ENCODE peak calls at places on chromosomes 5 and 9, in ten cellular contexts. One of them, this sample, is unnamed.

GRCh38 chr9:99112750-99113417 is 8.0 kb downstream of the TGFBR1 start:
- DNase-seq in IMR-90: no peak
- DNase-seq in NB4: no peak
- DNase-seq in ovary: no peak
- DNase-seq in A549: no peak
- DNase-seq in adrenal gland: no peak
- DNase-seq in H1: no peak
- DNase-seq in esophagus squamous epithelium: no peak
- DNase-seq in sigmoid colon: no peak
- DNase-seq in heart left ventricle: no peak
- DNase-seq in this sample: no peak

GRCh38 chr5:151174612-151175101 is 17.1 kb upstream of the ANXA6 start:
- DNase-seq in H1: no peak
- DNase-seq in ovary: peak; percentile 62
- DNase-seq in IMR-90: no peak
- DNase-seq in heart left ventricle: no peak
- DNase-seq in esophagus squamous epithelium: no peak
- DNase-seq in sigmoid colon: no peak
- DNase-seq in adrenal gland: peak; percentile 30
- DNase-seq in NB4: no peak
- DNase-seq in A549: no peak
- DNase-seq in this sample: no peak

GRCh38 chr5:120174089-120174488 is 290.0 kb upstream of the PRR16 start:
- DNase-seq in IMR-90: no peak
- DNase-seq in esophagus squamous epithelium: no peak
- DNase-seq in sigmoid colon: no peak
- DNase-seq in A549: no peak
- DNase-seq in heart left ventricle: no peak
- DNase-seq in H1: no peak
- DNase-seq in adrenal gland: no peak
- DNase-seq in NB4: no peak
- DNase-seq in ovary: no peak
- DNase-seq in this sample: no peak

GRCh38 chr5:127025507-127025906 is 4.9 kb downstream of the MARCHF3 start:
- DNase-seq in H1: no peak
- DNase-seq in adrenal gland: no peak
- DNase-seq in A549: no peak
- DNase-seq in ovary: no peak
- DNase-seq in IMR-90: no peak
- DNase-seq in esophagus squamous epithelium: no peak
- DNase-seq in sigmoid colon: no peak
- DNase-seq in NB4: no peak
- DNase-seq in heart left ventricle: no peak
- DNase-seq in this sample: no peak

GRCh38 chr9:124453586-124454191 is 3.4 kb downstream of the ADGRD2 start:
- DNase-seq in H1: no peak
- DNase-seq in A549: peak; percentile 75
- DNase-seq in sigmoid colon: no peak
- DNase-seq in NB4: no peak
- DNase-seq in esophagus squamous epithelium: no peak
- DNase-seq in ovary: no peak
- DNase-seq in IMR-90: no peak
- DNase-seq in adrenal gland: no peak
- DNase-seq in heart left ventricle: no peak
- DNase-seq in this sample: no peak

GRCh38 chr5:28855631-28856030 is 1817.2 kb upstream of the CDH9 start:
- DNase-seq in esophagus squamous epithelium: no peak
- DNase-seq in adrenal gland: no peak
- DNase-seq in H1: no peak
- DNase-seq in heart left ventricle: no peak
- DNase-seq in A549: no peak
- DNase-seq in NB4: no peak
- DNase-seq in ovary: no peak
- DNase-seq in IMR-90: no peak
- DNase-seq in sigmoid colon: no peak
- DNase-seq in this sample: no peak

GRCh38 chr5:56481147-56481997 is 248.2 kb upstream of the ANKRD55 start:
- DNase-seq in H1: no peak
- DNase-seq in heart left ventricle: peak; percentile 74
- DNase-seq in A549: no peak
- DNase-seq in ovary: peak; percentile 70
- DNase-seq in NB4: peak; percentile 47
- DNase-seq in IMR-90: peak; percentile 54
- DNase-seq in sigmoid colon: peak; percentile 76
- DNase-seq in adrenal gland: peak; percentile 56
- DNase-seq in esophagus squamous epithelium: no peak
- DNase-seq in this sample: no peak

GRCh38 chr9:19136129-19136528 is 8.8 kb upstream of the PLIN2 start:
- DNase-seq in A549: no peak
- DNase-seq in NB4: no peak
- DNase-seq in esophagus squamous epithelium: no peak
- DNase-seq in sigmoid colon: no peak
- DNase-seq in heart left ventricle: no peak
- DNase-seq in IMR-90: no peak
- DNase-seq in ovary: no peak
- DNase-seq in H1: no peak
- DNase-seq in adrenal gland: no peak
- DNase-seq in this sample: no peak

GRCh38 chr9:96859461-96860198 is 5.3 kb upstream of the ZNF782 start:
- DNase-seq in H1: no peak
- DNase-seq in sigmoid colon: no peak
- DNase-seq in NB4: no peak
- DNase-seq in esophagus squamous epithelium: no peak
- DNase-seq in ovary: no peak
- DNase-seq in IMR-90: peak; percentile 76
- DNase-seq in adrenal gland: no peak
- DNase-seq in A549: no peak
- DNase-seq in heart left ventricle: no peak
- DNase-seq in this sample: no peak

GRCh38 chr5:107154598-107154997 is 516.1 kb downstream of the EFNA5 start:
- DNase-seq in NB4: no peak
- DNase-seq in A549: no peak
- DNase-seq in heart left ventricle: no peak
- DNase-seq in IMR-90: no peak
- DNase-seq in H1: no peak
- DNase-seq in sigmoid colon: no peak
- DNase-seq in adrenal gland: no peak
- DNase-seq in esophagus squamous epithelium: no peak
- DNase-seq in ovary: no peak
- DNase-seq in this sample: no peak

GRCh38 chr5:149966901-149967419 is 6.4 kb downstream of the SLC26A2 start:
- DNase-seq in heart left ventricle: no peak
- DNase-seq in sigmoid colon: no peak
- DNase-seq in ovary: no peak
- DNase-seq in adrenal gland: no peak
- DNase-seq in IMR-90: no peak
- DNase-seq in H1: no peak
- DNase-seq in esophagus squamous epithelium: no peak
- DNase-seq in NB4: no peak
- DNase-seq in A549: no peak
- DNase-seq in this sample: no peak

GRCh38 chr9:4048441-4048840 is 251.4 kb downstream of the GLIS3 start:
- DNase-seq in ovary: no peak
- DNase-seq in IMR-90: peak; percentile 64
- DNase-seq in heart left ventricle: no peak
- DNase-seq in H1: no peak
- DNase-seq in A549: peak; percentile 39
- DNase-seq in esophagus squamous epithelium: no peak
- DNase-seq in NB4: peak; percentile 62
- DNase-seq in adrenal gland: no peak
- DNase-seq in sigmoid colon: no peak
- DNase-seq in this sample: no peak

GRCh38 chr9:98411981-98412561 is 156.6 kb upstream of the TBC1D2 start:
- DNase-seq in A549: no peak
- DNase-seq in IMR-90: no peak
- DNase-seq in NB4: no peak
- DNase-seq in heart left ventricle: no peak
- DNase-seq in H1: no peak
- DNase-seq in ovary: no peak
- DNase-seq in esophagus squamous epithelium: no peak
- DNase-seq in sigmoid colon: no peak
- DNase-seq in adrenal gland: no peak
- DNase-seq in this sample: no peak

GRCh38 chr5:43428034-43428712 is 16.0 kb upstream of the CCL28 start:
- DNase-seq in sigmoid colon: no peak
- DNase-seq in heart left ventricle: no peak
- DNase-seq in ovary: no peak
- DNase-seq in esophagus squamous epithelium: no peak
- DNase-seq in H1: no peak
- DNase-seq in adrenal gland: no peak
- DNase-seq in NB4: no peak
- DNase-seq in IMR-90: peak; percentile 43
- DNase-seq in A549: peak; percentile 72
- DNase-seq in this sample: no peak

GRCh38 chr5:162154242-162154641 is 86.7 kb downstream of the GABRG2 start:
- DNase-seq in adrenal gland: no peak
- DNase-seq in H1: no peak
- DNase-seq in heart left ventricle: no peak
- DNase-seq in sigmoid colon: no peak
- DNase-seq in ovary: no peak
- DNase-seq in A549: no peak
- DNase-seq in NB4: no peak
- DNase-seq in esophagus squamous epithelium: no peak
- DNase-seq in IMR-90: no peak
- DNase-seq in this sample: no peak

GRCh38 chr9:98247826-98248657 is 7.4 kb downstream of the TBC1D2 start:
- DNase-seq in H1: no peak
- DNase-seq in esophagus squamous epithelium: no peak
- DNase-seq in NB4: peak; percentile 59
- DNase-seq in A549: no peak
- DNase-seq in sigmoid colon: no peak
- DNase-seq in ovary: no peak
- DNase-seq in adrenal gland: no peak
- DNase-seq in heart left ventricle: no peak
- DNase-seq in IMR-90: no peak
- DNase-seq in this sample: no peak

GRCh38 chr5:78806544-78806943 is 158.0 kb upstream of the LHFPL2 start:
- DNase-seq in sigmoid colon: no peak
- DNase-seq in heart left ventricle: no peak
- DNase-seq in H1: no peak
- DNase-seq in adrenal gland: no peak
- DNase-seq in IMR-90: peak; percentile 94
- DNase-seq in ovary: no peak
- DNase-seq in esophagus squamous epithelium: no peak
- DNase-seq in NB4: no peak
- DNase-seq in A549: no peak
- DNase-seq in this sample: no peak

GRCh38 chr5:135505973-135506372 is 29.8 kb downstream of the NEUROG1 start:
- DNase-seq in H1: no peak
- DNase-seq in IMR-90: peak; percentile 25
- DNase-seq in heart left ventricle: no peak
- DNase-seq in adrenal gland: no peak
- DNase-seq in esophagus squamous epithelium: no peak
- DNase-seq in ovary: no peak
- DNase-seq in A549: no peak
- DNase-seq in sigmoid colon: no peak
- DNase-seq in NB4: no peak
- DNase-seq in this sample: no peak

DNA sequence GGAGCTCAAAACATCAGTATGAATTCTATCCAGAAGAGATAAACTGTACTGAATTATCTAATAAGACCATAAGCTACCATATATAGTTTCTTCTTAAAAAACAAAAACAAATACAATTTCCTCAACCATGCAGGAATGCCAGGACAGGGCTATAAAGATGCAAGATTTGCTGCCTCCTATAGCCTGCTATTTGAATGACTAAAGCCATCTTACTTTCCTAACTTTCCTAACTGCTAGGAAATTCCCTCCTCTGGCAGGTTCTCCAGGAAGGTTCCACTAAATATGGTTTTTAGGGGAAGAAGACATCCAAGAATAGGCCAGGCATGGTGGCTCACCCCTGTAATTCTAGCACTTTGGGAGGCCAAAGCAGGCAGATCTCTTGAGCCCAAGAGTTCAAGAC is 15.1 kb downstream of the KIF27 start:
- DNase-seq in H1: no peak
- DNase-seq in IMR-90: no peak
- DNase-seq in sigmoid colon: no peak
- DNase-seq in ovary: no peak
- DNase-seq in A549: no peak
- DNase-seq in esophagus squamous epithelium: no peak
- DNase-seq in NB4: no peak
- DNase-seq in adrenal gland: no peak
- DNase-seq in heart left ventricle: no peak
- DNase-seq in this sample: no peak
- TF ChIP-seq CTCF in H1: no peak
- TF ChIP-seq CTCF in IMR-90: peak; percentile 19
- TF ChIP-seq CTCF in sigmoid colon: no peak
- TF ChIP-seq CTCF in ovary: no peak
- TF ChIP-seq CTCF in A549: no peak
- TF ChIP-seq CTCF in esophagus squamous epithelium: no peak
- TF ChIP-seq CTCF in NB4: no peak
- TF ChIP-seq CTCF in adrenal gland: no peak
- TF ChIP-seq CTCF in heart left ventricle: no peak
- TF ChIP-seq CTCF in this sample: no peak

GRCh38 chr5:115894342-115894741 is 52.6 kb downstream of the AP3S1 start:
- DNase-seq in sigmoid colon: no peak
- DNase-seq in IMR-90: no peak
- DNase-seq in esophagus squamous epithelium: no peak
- DNase-seq in H1: no peak
- DNase-seq in adrenal gland: no peak
- DNase-seq in NB4: no peak
- DNase-seq in heart left ventricle: no peak
- DNase-seq in ovary: no peak
- DNase-seq in A549: no peak
- DNase-seq in this sample: no peak
- TF ChIP-seq POLR2A in sigmoid colon: no peak
- TF ChIP-seq POLR2A in IMR-90: no peak
- TF ChIP-seq POLR2A in esophagus squamous epithelium: no peak
- TF ChIP-seq POLR2A in H1: no peak
- TF ChIP-seq POLR2A in adrenal gland: no peak
- TF ChIP-seq POLR2A in NB4: no peak
- TF ChIP-seq POLR2A in heart left ventricle: no peak
- TF ChIP-seq POLR2A in ovary: no peak
- TF ChIP-seq POLR2A in A549: no peak
- TF ChIP-seq POLR2A in this sample: no peak

DNA sequence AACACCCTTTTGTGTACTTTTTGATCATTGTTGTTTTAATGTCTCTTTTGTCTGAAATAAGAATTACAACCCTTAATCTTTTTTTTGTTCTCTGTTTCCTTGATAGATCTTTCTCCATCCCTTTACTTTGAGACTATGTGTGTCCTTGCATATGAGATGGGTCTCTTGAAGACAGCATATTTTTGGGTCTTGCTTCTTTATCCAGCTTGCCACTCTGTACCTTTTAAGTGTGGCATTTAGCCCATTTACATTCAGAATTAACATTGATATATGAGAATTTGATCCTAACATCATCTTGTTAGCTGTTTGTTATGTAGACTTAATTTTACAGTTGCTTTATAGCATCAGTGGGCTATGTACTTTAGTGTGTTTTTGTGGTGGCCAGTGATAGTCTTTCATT is 382.5 kb downstream of the MED10 start:
- DNase-seq in IMR-90: no peak
- DNase-seq in adrenal gland: no peak
- DNase-seq in esophagus squamous epithelium: no peak
- DNase-seq in NB4: no peak
- DNase-seq in H1: no peak
- DNase-seq in ovary: no peak
- DNase-seq in A549: no peak
- DNase-seq in heart left ventricle: no peak
- DNase-seq in sigmoid colon: no peak
- DNase-seq in this sample: no peak
- TF ChIP-seq CTCF in IMR-90: no peak
- TF ChIP-seq CTCF in adrenal gland: no peak
- TF ChIP-seq CTCF in esophagus squamous epithelium: no peak
- TF ChIP-seq CTCF in NB4: no peak
- TF ChIP-seq CTCF in H1: no peak
- TF ChIP-seq CTCF in ovary: no peak
- TF ChIP-seq CTCF in A549: no peak
- TF ChIP-seq CTCF in heart left ventricle: no peak
- TF ChIP-seq CTCF in sigmoid colon: no peak
- TF ChIP-seq CTCF in this sample: no peak

GRCh38 chr9:35072461-35073275 is at the start of gene VCP:
- DNase-seq in ovary: peak; percentile 98
- DNase-seq in sigmoid colon: peak; percentile 99
- DNase-seq in adrenal gland: peak; percentile 99
- DNase-seq in IMR-90: peak; percentile 99
- DNase-seq in NB4: peak; percentile 100
- DNase-seq in A549: peak; percentile 99
- DNase-seq in esophagus squamous epithelium: peak; percentile 92
- DNase-seq in heart left ventricle: peak; percentile 99
- DNase-seq in H1: peak; percentile 100
- DNase-seq in this sample: peak; percentile 98
- TF ChIP-seq POLR2A in ovary: peak; percentile 92
- TF ChIP-seq POLR2A in sigmoid colon: peak; percentile 86
- TF ChIP-seq POLR2A in adrenal gland: peak; percentile 97
- TF ChIP-seq POLR2A in IMR-90: peak; percentile 96
- TF ChIP-seq POLR2A in NB4: peak; percentile 98
- TF ChIP-seq POLR2A in A549: peak; percentile 98
- TF ChIP-seq POLR2A in esophagus squamous epithelium: peak; percentile 95
- TF ChIP-seq POLR2A in heart left ventricle: peak; percentile 94
- TF ChIP-seq POLR2A in H1: peak; percentile 98
- TF ChIP-seq POLR2A in this sample: peak; percentile 88